ENCODE peak calls at places on chromosomes 11 and 22, in ten cellular contexts. Q is AG09309, D is fibroblast of lung, B is mesothelial cell of epicardium, I is neural crest cell, U is nephron progenitor cell, R is AG04450, T is MCF 10A, F is cardiac muscle cell, J is epithelial cell of esophagus. X is an unnamed sample.

GRCh38 chr11:73259406-73260126 is 12.6 kb upstream of the P2RY6 start:
- DNase-seq in Q (no peak), D (no peak), B (peak), I (no peak), U (peak), R (no peak), T (no peak), F (no peak), J (no peak), X (no peak)

GRCh38 chr11:113587318-113587739 is 112.1 kb upstream of the DRD2 start:
- DNase-seq in Q (no peak), D (no peak), B (no peak), I (no peak), U (no peak), R (no peak), T (peak), F (no peak), J (peak), X (no peak)

GRCh38 chr11:108394744-108395284 is 72.5 kb downstream of the C11orf65 start:
- DNase-seq in Q (no peak), D (no peak), B (no peak), I (no peak), U (no peak), R (no peak), T (no peak), F (no peak), J (no peak), X (no peak)

GRCh38 chr11:18352581-18352980 is 30.2 kb downstream of the GTF2H1 start:
- DNase-seq in Q (no peak), D (no peak), B (no peak), I (no peak), U (no peak), R (no peak), T (peak), F (no peak), J (peak), X (no peak)

GRCh38 chr11:115497303-115497702 is 6.9 kb downstream of the CADM1 start:
- DNase-seq in Q (no peak), D (no peak), B (no peak), I (no peak), U (no peak), R (no peak), T (no peak), F (no peak), J (no peak), X (no peak)

GRCh38 chr22:45423524-45423923 is 10.0 kb downstream of the RIBC2 start:
- DNase-seq in Q (no peak), D (no peak), B (no peak), I (no peak), U (no peak), R (no peak), T (no peak), F (no peak), J (no peak), X (no peak)

GRCh38 chr11:131854391-131854790 is 484.0 kb downstream of the NTM start:
- DNase-seq in Q (no peak), D (no peak), B (no peak), I (no peak), U (no peak), R (no peak), T (no peak), F (no peak), J (no peak), X (no peak)

GRCh38 chr22:30324008-30324730 is 2.6 kb downstream of the TBC1D10A start:
- DNase-seq in Q (no peak), D (peak), B (no peak), I (no peak), U (no peak), R (no peak), T (no peak), F (no peak), J (no peak), X (peak)

GRCh38 chr11:91199866-91200265 is 977.0 kb upstream of the CHORDC1 start:
- DNase-seq in Q (no peak), D (peak), B (no peak), I (no peak), U (no peak), R (no peak), T (no peak), F (no peak), J (no peak), X (no peak)

GRCh38 chr11:78791964-78792363 is 217.3 kb upstream of the NARS2 start:
- DNase-seq in Q (no peak), D (no peak), B (no peak), I (no peak), U (no peak), R (no peak), T (no peak), F (no peak), J (no peak), X (no peak)

GRCh38 chr22:31046591-31047226 is 34.4 kb upstream of the SMTN start:
- DNase-seq in Q (no peak), D (peak), B (no peak), I (peak), U (peak), R (no peak), T (no peak), F (peak), J (no peak), X (no peak)

GRCh38 chr11:45079943-45080719 is 66.3 kb upstream of the PRDM11 start:
- DNase-seq in Q (no peak), D (no peak), B (no peak), I (no peak), U (no peak), R (no peak), T (no peak), F (no peak), J (no peak), X (peak)

GRCh38 chr11:14927146-14927545 is 35.1 kb upstream of the CYP2R1 start:
- DNase-seq in Q (no peak), D (no peak), B (no peak), I (no peak), U (no peak), R (no peak), T (no peak), F (no peak), J (peak), X (no peak)

GRCh38 chr11:75474878-75475766 is 42.1 kb upstream of the KLHL35 start:
- DNase-seq in Q (no peak), D (peak), B (no peak), I (peak), U (peak), R (no peak), T (no peak), F (peak), J (no peak), X (peak)

GRCh38 chr11:103380031-103380430 is 270.8 kb downstream of the DYNC2H1 start:
- DNase-seq in Q (no peak), D (no peak), B (no peak), I (no peak), U (no peak), R (peak), T (no peak), F (no peak), J (peak), X (no peak)

GRCh38 chr22:19855504-19856409 is 1.1 kb upstream of the GNB1L start:
- DNase-seq in Q (no peak), D (peak), B (no peak), I (no peak), U (peak), R (no peak), T (peak), F (no peak), J (peak), X (no peak)

GRCh38 chr11:23311986-23312940 is 452.0 kb upstream of the CCDC179 start:
- DNase-seq in Q (no peak), D (peak), B (no peak), I (no peak), U (no peak), R (no peak), T (no peak), F (peak), J (peak), X (no peak)

GRCh38 chr11:1876361-1877063 is 15.2 kb downstream of the PRR33 start:
- DNase-seq in Q (no peak), D (peak), B (peak), I (peak), U (peak), R (no peak), T (peak), F (peak), J (peak), X (no peak)

GRCh38 chr11:111796696-111797095 is 30.5 kb upstream of the PPP2R1B start:
- DNase-seq in Q (no peak), D (peak), B (no peak), I (no peak), U (no peak), R (no peak), T (no peak), F (no peak), J (no peak), X (no peak)

GRCh38 chr22:36512333-36512732 is 5.5 kb upstream of the FOXRED2 start:
- DNase-seq in Q (no peak), D (no peak), B (no peak), I (no peak), U (no peak), R (no peak), T (no peak), F (no peak), J (no peak), X (no peak)

GRCh38 chr11:134861490-134862107 is 449.6 kb upstream of the B3GAT1 start:
- DNase-seq in Q (no peak), D (no peak), B (no peak), I (no peak), U (no peak), R (no peak), T (no peak), F (no peak), J (no peak), X (no peak)

GRCh38 chr22:43337385-43337784 is 5.8 kb downstream of the SCUBE1 start:
- DNase-seq in Q (no peak), D (no peak), B (no peak), I (no peak), U (no peak), R (no peak), T (peak), F (no peak), J (no peak), X (no peak)

GRCh38 chr11:2100361-2101170 is 38.6 kb downstream of the IGF2 start:
- DNase-seq in Q (no peak), D (no peak), B (peak), I (no peak), U (no peak), R (no peak), T (no peak), F (no peak), J (no peak), X (no peak)

GRCh38 chr11:86103808-86104207 is 34.9 kb upstream of the PICALM start:
- DNase-seq in Q (no peak), D (no peak), B (no peak), I (no peak), U (no peak), R (no peak), T (no peak), F (no peak), J (no peak), X (no peak)

GRCh38 chr11:6757373-6757967 is 14.3 kb downstream of the OR2AG2 start:
- DNase-seq in Q (peak), D (peak), B (no peak), I (peak), U (peak), R (peak), T (peak), F (peak), J (peak), X (peak)

GRCh38 chr22:24025475-24025874 is 14.4 kb downstream of the CABIN1 start:
- DNase-seq in Q (no peak), D (no peak), B (no peak), I (no peak), U (no peak), R (no peak), T (no peak), F (no peak), J (no peak), X (no peak)

GRCh38 chr22:20434773-20435172 is 2.9 kb downstream of the SCARF2 start:
- DNase-seq in Q (no peak), D (no peak), B (no peak), I (no peak), U (no peak), R (no peak), T (no peak), F (no peak), J (no peak), X (no peak)

GRCh38 chr11:79206951-79207350 is 233.9 kb downstream of the TENM4 start:
- DNase-seq in Q (no peak), D (no peak), B (no peak), I (no peak), U (peak), R (no peak), T (no peak), F (no peak), J (no peak), X (no peak)

GRCh38 chr11:130550984-130551383 is 102.5 kb downstream of the ADAMTS15 start:
- DNase-seq in Q (no peak), D (no peak), B (no peak), I (no peak), U (no peak), R (no peak), T (no peak), F (no peak), J (no peak), X (no peak)

GRCh38 chr11:130551388-130551787 is 102.9 kb downstream of the ADAMTS15 start:
- DNase-seq in Q (no peak), D (no peak), B (no peak), I (no peak), U (no peak), R (no peak), T (no peak), F (no peak), J (no peak), X (no peak)

GRCh38 chr11:130554241-130555055 is 106.0 kb downstream of the ADAMTS15 start:
- DNase-seq in Q (no peak), D (no peak), B (no peak), I (no peak), U (no peak), R (no peak), T (no peak), F (no peak), J (peak), X (no peak)

GRCh38 chr11:130553306-130553705 is 104.9 kb downstream of the ADAMTS15 start:
- DNase-seq in Q (peak), D (peak), B (no peak), I (no peak), U (no peak), R (no peak), T (no peak), F (no peak), J (no peak), X (no peak)

GRCh38 chr11:130555251-130555841 is 106.9 kb downstream of the ADAMTS15 start:
- DNase-seq in Q (no peak), D (peak), B (no peak), I (no peak), U (no peak), R (no peak), T (no peak), F (no peak), J (no peak), X (no peak)
- TF ChIP-seq CTCF in Q (no peak), D (no peak), B (no peak), I (no peak), U (no peak), R (no peak), T (no peak), F (no peak), J (no peak), X (no peak)

GRCh38 chr11:80320765-80321164 is 879.9 kb upstream of the TENM4 start:
- DNase-seq in Q (no peak), D (peak), B (no peak), I (no peak), U (no peak), R (no peak), T (peak), F (no peak), J (peak), X (no peak)
- TF ChIP-seq CTCF in Q (no peak), D (no peak), B (no peak), I (no peak), U (no peak), R (peak), T (peak), F (no peak), J (peak), X (no peak)

DNA sequence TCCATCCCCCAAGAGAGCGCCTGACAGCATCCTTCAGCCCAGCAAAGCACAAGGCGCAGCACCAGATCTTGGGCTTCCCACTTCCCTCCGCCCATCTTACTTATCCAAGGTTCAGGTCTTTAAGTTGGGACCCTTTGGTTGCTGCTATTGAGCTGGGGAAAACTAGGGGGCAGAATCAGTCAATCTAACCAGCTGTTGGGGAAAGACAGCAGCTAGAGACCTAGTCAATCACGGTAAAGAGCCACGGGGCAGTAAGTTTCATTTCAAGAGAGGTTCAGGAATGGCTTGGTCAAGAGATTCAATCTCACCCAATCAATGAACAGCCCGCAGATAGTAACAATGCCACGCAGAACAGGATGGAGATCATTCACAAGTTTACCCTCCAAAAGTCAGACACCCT is 1.7 kb downstream of the ABTB2 start:
- DNase-seq in Q (no peak), D (no peak), B (no peak), I (no peak), U (no peak), R (no peak), T (no peak), F (no peak), J (no peak), X (no peak)
- TF ChIP-seq CTCF in Q (no peak), D (no peak), B (no peak), I (no peak), U (no peak), R (no peak), T (no peak), F (no peak), J (no peak), X (no peak)

GRCh38 chr11:121445071-121445768 is 6.9 kb upstream of the SORL1 start:
- DNase-seq in Q (no peak), D (no peak), B (no peak), I (no peak), U (no peak), R (no peak), T (no peak), F (no peak), J (no peak), X (no peak)

GRCh38 chr11:121449123-121449522 is 3.0 kb upstream of the SORL1 start:
- DNase-seq in Q (no peak), D (no peak), B (no peak), I (no peak), U (no peak), R (no peak), T (no peak), F (no peak), J (no peak), X (no peak)

GRCh38 chr11:121448431-121448941 is 3.6 kb upstream of the SORL1 start:
- DNase-seq in Q (no peak), D (no peak), B (no peak), I (no peak), U (no peak), R (no peak), T (no peak), F (no peak), J (no peak), X (no peak)

GRCh38 chr11:121444508-121444907 is 7.6 kb upstream of the SORL1 start:
- DNase-seq in Q (no peak), D (no peak), B (no peak), I (no peak), U (no peak), R (no peak), T (no peak), F (no peak), J (no peak), X (no peak)

GRCh38 chr11:121446752-121447156 is 5.4 kb upstream of the SORL1 start:
- DNase-seq in Q (no peak), D (peak), B (no peak), I (no peak), U (peak), R (peak), T (no peak), F (peak), J (no peak), X (no peak)
- TF ChIP-seq CTCF in Q (peak), D (peak), B (no peak), I (no peak), U (no peak), R (peak), T (peak), F (peak), J (no peak), X (no peak)

GRCh38 chr11:65743928-65744698 is 23.5 kb upstream of the RNASEH2C start:
- DNase-seq in Q (no peak), D (peak), B (no peak), I (peak), U (peak), R (no peak), T (peak), F (peak), J (peak), X (no peak)
- TF ChIP-seq CTCF in Q (peak), D (no peak), B (no peak), I (peak), U (no peak), R (peak), T (no peak), F (peak), J (peak), X (no peak)

GRCh38 chr11:65530157-65530496 is 5.2 kb downstream of the SCYL1 start:
- DNase-seq in Q (no peak), D (no peak), B (no peak), I (no peak), U (no peak), R (no peak), T (no peak), F (no peak), J (no peak), X (no peak)
- TF ChIP-seq CTCF in Q (peak), D (no peak), B (no peak), I (peak), U (no peak), R (peak), T (no peak), F (peak), J (peak), X (no peak)

DNA sequence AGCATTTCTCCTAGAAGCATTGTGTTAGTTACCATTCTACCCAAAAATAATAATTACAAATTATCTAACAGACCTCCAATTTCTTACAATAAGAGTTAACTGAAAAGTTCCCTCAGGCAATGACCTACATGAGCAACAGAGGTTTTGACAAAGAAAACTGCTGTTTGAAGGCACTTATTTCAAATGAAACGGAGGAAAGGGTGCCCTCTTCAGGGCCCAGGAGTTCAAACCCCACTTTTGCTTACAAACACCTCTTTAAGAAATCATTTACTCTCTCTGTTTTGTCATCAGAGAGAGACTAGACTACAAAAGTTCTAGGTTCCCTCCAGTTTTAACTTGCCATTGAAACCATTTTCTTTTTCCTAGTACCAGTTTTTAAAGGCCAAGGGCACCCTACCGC is 56.7 kb downstream of the AMBRA1 start:
- DNase-seq in Q (no peak), D (peak), B (no peak), I (no peak), U (no peak), R (no peak), T (no peak), F (no peak), J (no peak), X (no peak)
- TF ChIP-seq CTCF in Q (peak), D (peak), B (no peak), I (no peak), U (no peak), R (peak), T (no peak), F (no peak), J (peak), X (no peak)

DNA sequence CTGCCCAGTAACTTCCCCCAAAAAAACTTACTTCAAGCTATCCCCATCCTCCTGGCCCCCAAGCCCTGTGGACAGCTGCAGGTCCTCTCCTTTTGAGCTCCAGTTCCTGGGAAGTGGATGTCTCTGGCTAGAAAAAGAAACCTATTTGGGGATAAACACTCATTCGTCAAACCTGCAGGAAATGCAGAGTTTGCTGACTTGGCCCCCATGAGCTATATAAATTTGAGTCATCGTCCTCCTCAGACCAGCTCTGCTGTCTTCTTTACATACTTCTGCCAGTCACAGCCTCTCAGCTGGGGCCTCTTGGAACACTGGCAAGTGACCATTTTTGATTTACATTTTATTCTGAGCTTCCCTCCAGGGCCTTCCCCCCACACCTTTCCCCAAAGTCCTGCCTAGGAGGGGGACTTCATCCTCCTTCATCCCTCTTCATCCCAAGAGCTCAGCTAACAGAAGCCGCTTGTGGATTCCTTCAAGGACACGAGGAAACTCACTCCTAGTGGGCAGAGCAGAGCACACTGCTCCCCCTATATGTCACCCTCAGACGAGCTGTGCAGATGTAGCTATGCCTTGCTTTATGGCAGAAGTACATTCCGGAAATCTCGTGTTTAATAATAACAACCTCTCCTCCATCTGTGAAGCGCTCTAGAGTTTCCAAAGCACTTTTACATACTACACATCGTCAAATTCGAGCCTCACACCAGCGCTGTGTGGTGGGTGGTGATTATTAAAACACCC is 131.8 kb downstream of the FEZ1 start:
- DNase-seq in Q (no peak), D (peak), B (no peak), I (no peak), U (no peak), R (no peak), T (no peak), F (no peak), J (peak), X (no peak)
- TF ChIP-seq CTCF in Q (no peak), D (no peak), B (no peak), I (no peak), U (no peak), R (peak), T (no peak), F (no peak), J (no peak), X (no peak)

X was measured in CD4-positive, alpha-beta T cell.